ENCODE peak calls at places on chromosomes 16 and 17, in eight cellular contexts. S, Q, V, M, C, F, A and J are unnamed samples.
A peak's percentile ranks its signal among the peaks of the same experiment; 100 is the strongest.

GRCh38 chr17:83117594-83117993 is 38.2 kb downstream of the METRNL start:
- DNase-seq in S (no peak), Q (no peak), V (no peak), M (no peak), C (no peak), F (no peak), A (no peak), J (no peak)

GRCh38 chr17:80830020-80830780 is 161.4 kb upstream of the CHMP6 start:
- DNase-seq in S (no peak), Q (no peak), V (no peak), M (no peak), C (no peak), F (no peak), A (no peak), J (no peak)

GRCh38 chr16:2484898-2485508 is 10.1 kb downstream of the TBC1D24 start:
- DNase-seq in S (no peak), Q (no peak), V (no peak), M (no peak), C (no peak), F (no peak), A (no peak), J (no peak)

GRCh38 chr17:74874615-74875037 is 1.8 kb upstream of the FDXR start:
- DNase-seq in S (no peak), Q (no peak), V (no peak), M (no peak), C (no peak), F (no peak), A (no peak), J (no peak)

GRCh38 chr17:19730829-19731228 is 14.4 kb upstream of the SLC47A2 start:
- DNase-seq in S (no peak), Q (no peak), V (no peak), M (no peak), C (no peak), F (no peak), A (no peak), J (no peak)

GRCh38 chr16:83615553-83615952 is 192.2 kb upstream of the HSBP1 start:
- DNase-seq in S (no peak), Q (no peak), V (no peak), M (no peak), C (no peak), F (peak; percentile 50), A (no peak), J (no peak)

GRCh38 chr17:81044764-81045589 is 10.0 kb downstream of the BAIAP2 start:
- DNase-seq in S (peak; percentile 75), Q (peak; percentile 79), V (peak; percentile 75), M (peak; percentile 79), C (no peak), F (no peak), A (no peak), J (peak; percentile 86)

GRCh38 chr16:75624921-75625334 is 1.8 kb upstream of the ADAT1 start:
- DNase-seq in S (no peak), Q (no peak), V (no peak), M (no peak), C (no peak), F (peak; percentile 71), A (no peak), J (no peak)

GRCh38 chr17:68087851-68088250 is 52.3 kb downstream of the KPNA2 start:
- DNase-seq in S (no peak), Q (no peak), V (no peak), M (no peak), C (no peak), F (no peak), A (no peak), J (no peak)

GRCh38 chr16:89701425-89702406 is at the start of gene SPATA2L:
- DNase-seq in S (peak; percentile 94), Q (peak; percentile 85), V (peak; percentile 91), M (peak; percentile 77), C (no peak), F (peak; percentile 85), A (peak; percentile 96), J (peak; percentile 82)

GRCh38 chr16:89407282-89407924 is 83.0 kb downstream of the ANKRD11 start:
- DNase-seq in S (no peak), Q (no peak), V (no peak), M (no peak), C (no peak), F (no peak), A (no peak), J (no peak)

GRCh38 chr17:61409301-61410099 is 9.9 kb downstream of the TBX2 start:
- DNase-seq in S (no peak), Q (no peak), V (peak; percentile 84), M (peak; percentile 61), C (no peak), F (no peak), A (peak; percentile 59), J (no peak)

GRCh38 chr17:61410100-61410551 is 10.5 kb downstream of the TBX2 start:
- DNase-seq in S (no peak), Q (no peak), V (no peak), M (peak; percentile 20), C (no peak), F (no peak), A (no peak), J (no peak)

GRCh38 chr17:61411944-61412859 is 12.6 kb downstream of the TBX2 start:
- DNase-seq in S (peak; percentile 74), Q (peak; percentile 54), V (peak; percentile 89), M (peak; percentile 76), C (no peak), F (peak; percentile 44), A (peak; percentile 76), J (peak; percentile 79)

GRCh38 chr17:61411114-61411943 is 11.7 kb downstream of the TBX2 start:
- DNase-seq in S (no peak), Q (peak; percentile 31), V (peak; percentile 86), M (peak; percentile 67), C (no peak), F (peak; percentile 10), A (peak; percentile 60), J (peak; percentile 61)

DNA sequence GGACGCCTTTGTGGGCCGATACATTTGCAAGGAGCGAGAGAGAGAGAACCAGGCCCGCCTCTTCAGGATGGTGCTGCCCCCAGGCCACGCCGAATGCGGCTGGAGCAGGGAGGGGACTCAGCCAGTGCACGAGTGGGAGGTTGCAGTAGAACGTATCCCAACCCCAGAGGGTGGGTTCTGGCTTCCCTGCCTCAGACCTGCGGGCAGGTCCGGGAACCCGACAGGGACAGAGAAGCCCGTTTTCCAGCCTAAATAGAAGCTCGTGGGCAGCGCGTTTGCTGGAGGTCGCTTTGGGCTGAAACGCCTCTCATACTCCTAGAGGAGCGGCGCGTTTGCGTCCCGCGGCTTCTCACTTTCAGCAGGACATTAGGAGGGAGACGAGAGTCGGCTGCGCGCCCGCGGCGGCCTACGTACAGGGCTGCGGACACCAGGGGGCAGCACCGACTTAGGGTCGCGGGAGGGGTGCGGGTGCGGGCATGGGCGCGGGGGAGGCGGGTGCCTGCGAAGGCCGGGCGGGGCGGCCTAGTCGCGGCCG is 11.0 kb downstream of the TBX2 start:
- DNase-seq in S (peak; percentile 78), Q (peak; percentile 61), V (no peak), M (peak; percentile 75), C (no peak), F (no peak), A (peak; percentile 65), J (peak; percentile 63)
- TF ChIP-seq CTCF in S (peak; percentile 24), Q (peak; percentile 68), V (peak; percentile 37), M (peak; percentile 59), C (peak; percentile 49), F (peak; percentile 48), A (peak; percentile 40), J (peak; percentile 64)

GRCh38 chr16:31354394-31355291 is at the start of gene ITGAX:
- DNase-seq in S (peak; percentile 74), Q (peak; percentile 45), V (peak; percentile 3), M (peak; percentile 25), C (no peak), F (peak; percentile 23), A (peak; percentile 74), J (no peak)

GRCh38 chr16:31360296-31360695 is 5.3 kb downstream of the ITGAX start:
- DNase-seq in S (no peak), Q (no peak), V (no peak), M (no peak), C (no peak), F (no peak), A (no peak), J (no peak)

GRCh38 chr16:31356566-31357323 is 1.8 kb downstream of the ITGAX start:
- DNase-seq in S (no peak), Q (no peak), V (no peak), M (no peak), C (no peak), F (no peak), A (no peak), J (no peak)

GRCh38 chr16:31355701-31356100 is 725 bp downstream of the ITGAX start:
- DNase-seq in S (no peak), Q (no peak), V (no peak), M (no peak), C (no peak), F (no peak), A (no peak), J (no peak)

DNA sequence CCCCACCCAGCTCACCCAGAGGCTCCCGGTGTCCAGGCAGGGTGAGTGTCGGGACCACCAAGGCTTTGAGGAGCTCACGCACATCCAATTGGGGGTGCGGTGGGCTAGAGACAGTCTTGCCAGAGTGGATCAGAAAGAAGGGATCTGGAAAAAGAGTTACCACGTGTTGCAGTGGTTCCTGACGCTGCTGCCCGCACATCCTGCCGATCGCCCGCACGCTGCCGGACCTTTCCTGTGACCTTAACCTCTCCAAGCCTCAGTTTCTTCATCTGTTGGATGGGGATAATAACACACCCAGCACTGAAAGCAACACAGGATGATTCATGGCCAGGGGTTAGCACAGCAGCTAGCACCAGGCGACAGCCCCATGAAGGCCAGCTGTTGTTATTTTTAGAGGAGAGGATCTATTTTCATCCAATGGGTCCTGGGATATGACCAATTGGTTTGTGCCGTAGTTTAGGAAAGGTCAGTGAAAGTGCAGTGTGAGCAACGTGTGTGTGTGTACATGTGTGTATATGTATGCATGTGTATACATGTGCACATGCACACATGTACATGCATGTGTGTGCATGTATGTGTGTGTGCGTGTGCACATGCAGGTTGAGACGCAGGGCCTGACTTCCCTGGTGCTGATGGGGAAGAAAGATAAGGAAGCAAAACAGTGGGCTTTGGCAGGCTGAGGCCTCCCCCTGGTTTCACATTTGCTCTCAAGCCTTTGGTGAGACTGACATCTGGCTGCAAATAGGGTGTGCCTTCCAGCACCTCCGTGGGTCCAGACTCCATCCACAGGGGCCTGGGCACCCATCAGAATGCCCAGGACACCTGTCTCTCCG is 2.6 kb downstream of the ITGAX start:
- DNase-seq in S (no peak), Q (no peak), V (no peak), M (no peak), C (no peak), F (no peak), A (no peak), J (no peak)
- H3K4me3 ChIP-seq in S (no peak overlapping the region), Q (no peak overlapping the region), V (no peak overlapping the region), M (no peak overlapping the region), C (no peak overlapping the region), F (no peak overlapping the region), A (no peak overlapping the region), J (no peak overlapping the region)

GRCh38 chr16:67361038-67361437 is 32.3 kb downstream of the TPPP3 start:
- DNase-seq in S (no peak), Q (no peak), V (no peak), M (no peak), C (no peak), F (no peak), A (no peak), J (no peak)
- TF ChIP-seq CTCF in S (no peak), Q (no peak), V (no peak), M (no peak), C (no peak), F (no peak), A (no peak), J (no peak)

GRCh38 chr17:17175917-17176316 is 30.2 kb downstream of the PLD6 start:
- DNase-seq in S (no peak), Q (no peak), V (no peak), M (no peak), C (no peak), F (no peak), A (no peak), J (no peak)
- H3K4me3 ChIP-seq in S (no peak overlapping the region), Q (no peak overlapping the region), V (no peak overlapping the region), M (no peak overlapping the region), C (no peak overlapping the region), F (no peak overlapping the region), A (no peak overlapping the region), J (no peak overlapping the region)